ENCODE peak calls at places on chromosomes 12 and 14, in eight cellular contexts. W, P, C, Q, N, I, Z and M are unnamed samples.

GRCh38 chr12:123111498-123112165 is 39.3 kb downstream of the PITPNM2 start:
- DNase-seq in W (no peak), P (peak; percentile 41), C (no peak), Q (no peak), N (no peak), I (no peak), Z (no peak), M (peak; percentile 90)

GRCh38 chr14:96202441-96203094 is 2.1 kb upstream of the BDKRB2 start:
- DNase-seq in W (peak; percentile 41), P (no peak), C (no peak), Q (no peak), N (no peak), I (no peak), Z (no peak), M (no peak)

GRCh38 chr14:95524706-95525512 is 8.5 kb upstream of the SYNE3 start:
- DNase-seq in W (no peak), P (peak; percentile 71), C (no peak), Q (no peak), N (no peak), I (no peak), Z (no peak), M (no peak)

GRCh38 chr14:68664225-68664681 is 128.6 kb downstream of the ZFP36L1 start:
- DNase-seq in W (no peak), P (peak; percentile 12), C (no peak), Q (no peak), N (no peak), I (no peak), Z (no peak), M (no peak)

GRCh38 chr12:51887476-51888315 is at the start of gene ANKRD33:
- DNase-seq in W (no peak), P (no peak), C (no peak), Q (no peak), N (no peak), I (no peak), Z (no peak), M (peak; percentile 89)

GRCh38 chr14:22536853-22537338 is 52.1 kb downstream of the DAD1 start:
- DNase-seq in W (peak; percentile 80), P (peak; percentile 98), C (peak; percentile 66), Q (no peak), N (no peak), I (peak; percentile 28), Z (peak; percentile 89), M (peak; percentile 87)

GRCh38 chr14:90062852-90063539 is 1.2 kb downstream of the KCNK13 start:
- DNase-seq in W (no peak), P (no peak), C (no peak), Q (no peak), N (no peak), I (no peak), Z (no peak), M (peak; percentile 76)

GRCh38 chr12:122366685-122367475 is 55.6 kb downstream of the CLIP1 start:
- DNase-seq in W (peak; percentile 93), P (peak; percentile 90), C (no peak), Q (no peak), N (no peak), I (no peak), Z (peak; percentile 88), M (peak; percentile 93)

GRCh38 chr12:20950248-20950647 is 139.7 kb downstream of the SLCO1B3 start:
- DNase-seq in W (no peak), P (no peak), C (no peak), Q (no peak), N (peak; percentile 49), I (peak; percentile 20), Z (no peak), M (peak; percentile 27)

GRCh38 chr14:32706672-32707071 is 232.0 kb upstream of the NPAS3 start:
- DNase-seq in W (no peak), P (no peak), C (no peak), Q (no peak), N (no peak), I (no peak), Z (no peak), M (no peak)

GRCh38 chr14:102451064-102451352 is 58.6 kb downstream of the ANKRD9 start:
- DNase-seq in W (no peak), P (no peak), C (no peak), Q (no peak), N (no peak), I (no peak), Z (no peak), M (peak; percentile 11)

GRCh38 chr12:3090238-3091029 is 13.3 kb downstream of the TSPAN9 start:
- DNase-seq in W (no peak), P (no peak), C (no peak), Q (no peak), N (no peak), I (no peak), Z (no peak), M (peak; percentile 69)

GRCh38 chr12:13592063-13592942 is 389.1 kb downstream of the GRIN2B start:
- DNase-seq in W (no peak), P (no peak), C (no peak), Q (no peak), N (no peak), I (no peak), Z (no peak), M (no peak)

GRCh38 chr14:34027990-34028490 is 77.2 kb upstream of the EGLN3 start:
- DNase-seq in W (no peak), P (no peak), C (no peak), Q (no peak), N (no peak), I (no peak), Z (no peak), M (no peak)

GRCh38 chr14:91899213-91899612 is 31.9 kb upstream of the TC2N start:
- DNase-seq in W (no peak), P (no peak), C (no peak), Q (no peak), N (no peak), I (no peak), Z (no peak), M (no peak)

GRCh38 chr12:2691340-2692111 is 103.2 kb upstream of the FKBP4 start:
- DNase-seq in W (no peak), P (no peak), C (no peak), Q (no peak), N (no peak), I (no peak), Z (no peak), M (peak; percentile 77)

GRCh38 chr12:65568517-65568916 is 255.8 kb upstream of the HMGA2 start:
- DNase-seq in W (no peak), P (peak; percentile 84), C (no peak), Q (no peak), N (no peak), I (no peak), Z (peak; percentile 46), M (peak; percentile 57)

GRCh38 chr14:103091041-103091882 is 3.3 kb upstream of the EXOC3L4 start:
- DNase-seq in W (no peak), P (peak; percentile 47), C (peak; percentile 61), Q (no peak), N (peak; percentile 42), I (no peak), Z (no peak), M (peak; percentile 97)

GRCh38 chr12:95593266-95593871 is 42.1 kb upstream of the USP44 start:
- DNase-seq in W (no peak), P (no peak), C (no peak), Q (no peak), N (peak; percentile 40), I (no peak), Z (no peak), M (no peak)

GRCh38 chr14:63157195-63157594 is 47.0 kb upstream of the RHOJ start:
- DNase-seq in W (no peak), P (no peak), C (no peak), Q (no peak), N (no peak), I (no peak), Z (no peak), M (no peak)

GRCh38 chr14:55980970-55981369 is 137.2 kb upstream of the PELI2 start:
- DNase-seq in W (no peak), P (no peak), C (no peak), Q (no peak), N (no peak), I (no peak), Z (no peak), M (no peak)

GRCh38 chr12:51883998-51884675 is 3.8 kb upstream of the ANKRD33 start:
- DNase-seq in W (no peak), P (no peak), C (no peak), Q (no peak), N (no peak), I (no peak), Z (no peak), M (peak; percentile 63)

GRCh38 chr12:49564241-49565118 is 3.5 kb downstream of the MCRS1 start:
- DNase-seq in W (no peak), P (no peak), C (no peak), Q (no peak), N (no peak), I (no peak), Z (no peak), M (no peak)

GRCh38 chr12:56362130-56363059 is at the start of gene APOF:
- DNase-seq in W (no peak), P (no peak), C (no peak), Q (no peak), N (no peak), I (no peak), Z (no peak), M (no peak)

GRCh38 chr12:40104461-40105264 is 1.2 kb downstream of the SLC2A13 start:
- DNase-seq in W (no peak), P (peak; percentile 2), C (no peak), Q (no peak), N (no peak), I (peak; percentile 23), Z (no peak), M (peak; percentile 80)

GRCh38 chr14:29654910-29655590 is 272.6 kb downstream of the PRKD1 start:
- DNase-seq in W (no peak), P (peak; percentile 31), C (no peak), Q (no peak), N (no peak), I (no peak), Z (no peak), M (no peak)

GRCh38 chr12:47509398-47509851 is 196.4 kb downstream of the RPAP3 start:
- DNase-seq in W (no peak), P (peak; percentile 82), C (no peak), Q (no peak), N (no peak), I (no peak), Z (peak; percentile 8), M (no peak)

GRCh38 chr14:25431211-25432076 is 381.5 kb upstream of the STXBP6 start:
- DNase-seq in W (no peak), P (no peak), C (no peak), Q (no peak), N (peak; percentile 31), I (peak; percentile 44), Z (no peak), M (peak; percentile 32)

GRCh38 chr12:8996682-8997405 is 7.5 kb downstream of the KLRG1 start:
- DNase-seq in W (no peak), P (peak; percentile 49), C (peak; percentile 7), Q (no peak), N (no peak), I (no peak), Z (peak; percentile 2), M (no peak)